ENCODE peak calls at places on chromosome 9, in four cellular contexts. One of them, this sample, is unnamed. For H3K4me1, the result is how much of the 10 kb centered on the place peaks cover.

GRCh38 chr9:130193119-130193518 is 20.9 kb downstream of the NCS1 start:
- DNase-seq in aorta: no peak
- DNase-seq in mammary epithelial cell: no peak
- DNase-seq in sigmoid colon: no peak
- DNase-seq in this sample: no peak

GRCh38 chr9:75390951-75391350 is 302.6 kb downstream of the OSTF1 start:
- DNase-seq in aorta: no peak
- DNase-seq in mammary epithelial cell: no peak
- DNase-seq in sigmoid colon: no peak
- DNase-seq in this sample: no peak

GRCh38 chr9:82991684-82992083 is 71.3 kb downstream of the RASEF start:
- DNase-seq in aorta: no peak
- DNase-seq in mammary epithelial cell: no peak
- DNase-seq in sigmoid colon: no peak
- DNase-seq in this sample: peak

GRCh38 chr9:81619353-81620008 is 69.9 kb downstream of the TLE1 start:
- DNase-seq in aorta: no peak
- DNase-seq in mammary epithelial cell: no peak
- DNase-seq in sigmoid colon: no peak
- DNase-seq in this sample: no peak

GRCh38 chr9:118522093-118523028 is 818.2 kb downstream of the TLR4 start:
- DNase-seq in aorta: peak
- DNase-seq in mammary epithelial cell: peak
- DNase-seq in sigmoid colon: no peak
- DNase-seq in this sample: peak

GRCh38 chr9:129562917-129563316 is 58.0 kb downstream of the C9orf50 start:
- DNase-seq in aorta: no peak
- DNase-seq in mammary epithelial cell: no peak
- DNase-seq in sigmoid colon: no peak
- DNase-seq in this sample: no peak

GRCh38 chr9:137140151-137141012 is 1.4 kb downstream of the GRIN1 start:
- DNase-seq in aorta: no peak
- DNase-seq in mammary epithelial cell: no peak
- DNase-seq in sigmoid colon: no peak
- DNase-seq in this sample: no peak

GRCh38 chr9:96418920-96419690 is 935 bp upstream of the ZNF367 start:
- DNase-seq in aorta: peak
- DNase-seq in mammary epithelial cell: peak
- DNase-seq in sigmoid colon: peak
- DNase-seq in this sample: peak

GRCh38 chr9:2418619-2419018 is 203.0 kb upstream of the VLDLR start:
- DNase-seq in aorta: no peak
- DNase-seq in mammary epithelial cell: peak
- DNase-seq in sigmoid colon: no peak
- DNase-seq in this sample: peak

GRCh38 chr9:24738421-24738961 is 192.8 kb upstream of the IZUMO3 start:
- DNase-seq in aorta: no peak
- DNase-seq in mammary epithelial cell: no peak
- DNase-seq in sigmoid colon: no peak
- DNase-seq in this sample: no peak

GRCh38 chr9:112041199-112041535 is 133.9 kb downstream of the SUSD1 start:
- DNase-seq in aorta: no peak
- DNase-seq in mammary epithelial cell: no peak
- DNase-seq in sigmoid colon: no peak
- DNase-seq in this sample: no peak
- H3K4me1 ChIP-seq in aorta: under half
- H3K4me1 ChIP-seq in mammary epithelial cell: half or more
- H3K4me1 ChIP-seq in sigmoid colon: under half
- H3K4me1 ChIP-seq in this sample: under half

GRCh38 chr9:131661954-131662621 is 77.8 kb downstream of the RAPGEF1 start:
- DNase-seq in aorta: no peak
- DNase-seq in mammary epithelial cell: no peak
- DNase-seq in sigmoid colon: no peak
- DNase-seq in this sample: no peak

GRCh38 chr9:131658753-131659129 is 81.1 kb downstream of the RAPGEF1 start:
- DNase-seq in aorta: no peak
- DNase-seq in mammary epithelial cell: no peak
- DNase-seq in sigmoid colon: no peak
- DNase-seq in this sample: no peak

GRCh38 chr9:131663288-131663687 is 76.6 kb downstream of the RAPGEF1 start:
- DNase-seq in aorta: no peak
- DNase-seq in mammary epithelial cell: no peak
- DNase-seq in sigmoid colon: no peak
- DNase-seq in this sample: no peak

GRCh38 chr9:131657890-131658752 is 81.8 kb downstream of the RAPGEF1 start:
- DNase-seq in aorta: no peak
- DNase-seq in mammary epithelial cell: peak
- DNase-seq in sigmoid colon: no peak
- DNase-seq in this sample: no peak

DNA sequence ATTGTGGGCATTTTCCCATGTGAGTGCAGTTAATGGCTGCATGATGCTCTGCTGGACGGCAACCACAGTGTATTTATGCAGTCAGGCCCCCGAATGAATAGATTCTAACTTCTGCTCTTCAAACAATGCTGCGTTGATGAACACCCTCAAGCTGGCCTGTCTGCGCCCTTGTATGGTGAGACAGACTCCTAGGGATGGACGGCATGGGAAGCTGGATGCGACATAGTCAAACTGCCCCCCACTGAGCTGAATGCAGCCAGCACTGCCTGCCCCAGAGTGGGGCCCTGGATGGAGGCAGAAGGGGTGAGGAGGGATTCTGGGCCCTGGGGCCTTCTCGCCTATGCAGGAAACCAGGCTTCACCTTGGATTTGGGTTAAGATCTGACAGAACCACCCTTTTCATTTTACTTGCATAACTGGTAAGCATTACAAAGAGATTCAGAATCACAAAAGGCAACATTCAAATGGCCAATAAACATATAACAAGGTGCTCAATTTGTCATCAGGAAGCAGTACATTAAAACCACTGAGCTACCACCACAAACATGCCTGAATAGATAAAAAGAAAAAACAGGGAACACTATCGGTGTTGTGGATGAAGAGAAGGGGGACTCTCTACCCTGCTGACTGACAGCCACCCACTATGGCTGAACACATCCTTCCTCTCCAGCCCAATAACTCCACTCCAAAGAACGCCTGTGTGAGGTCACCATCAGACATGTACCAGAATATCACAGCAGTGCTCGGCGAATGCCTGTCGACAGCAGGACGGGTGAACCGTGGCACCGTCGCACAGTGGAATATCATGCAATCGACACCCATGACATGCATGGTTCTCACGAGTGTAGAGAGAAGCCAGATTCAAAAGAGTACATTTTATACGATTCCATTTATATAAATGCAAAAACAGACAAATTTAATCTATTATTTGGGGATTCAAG is 79.1 kb downstream of the RAPGEF1 start:
- DNase-seq in aorta: no peak
- DNase-seq in mammary epithelial cell: no peak
- DNase-seq in sigmoid colon: no peak
- DNase-seq in this sample: peak
- H3K4me1 ChIP-seq in aorta: under half
- H3K4me1 ChIP-seq in mammary epithelial cell: under half
- H3K4me1 ChIP-seq in sigmoid colon: under half
- H3K4me1 ChIP-seq in this sample: under half

GRCh38 chr9:38018964-38019602 is 49.9 kb downstream of the SHB start:
- DNase-seq in aorta: no peak
- DNase-seq in mammary epithelial cell: peak
- DNase-seq in sigmoid colon: peak
- DNase-seq in this sample: no peak
- H3K4me1 ChIP-seq in aorta: under half
- H3K4me1 ChIP-seq in mammary epithelial cell: half or more
- H3K4me1 ChIP-seq in sigmoid colon: under half
- H3K4me1 ChIP-seq in this sample: half or more

DNA sequence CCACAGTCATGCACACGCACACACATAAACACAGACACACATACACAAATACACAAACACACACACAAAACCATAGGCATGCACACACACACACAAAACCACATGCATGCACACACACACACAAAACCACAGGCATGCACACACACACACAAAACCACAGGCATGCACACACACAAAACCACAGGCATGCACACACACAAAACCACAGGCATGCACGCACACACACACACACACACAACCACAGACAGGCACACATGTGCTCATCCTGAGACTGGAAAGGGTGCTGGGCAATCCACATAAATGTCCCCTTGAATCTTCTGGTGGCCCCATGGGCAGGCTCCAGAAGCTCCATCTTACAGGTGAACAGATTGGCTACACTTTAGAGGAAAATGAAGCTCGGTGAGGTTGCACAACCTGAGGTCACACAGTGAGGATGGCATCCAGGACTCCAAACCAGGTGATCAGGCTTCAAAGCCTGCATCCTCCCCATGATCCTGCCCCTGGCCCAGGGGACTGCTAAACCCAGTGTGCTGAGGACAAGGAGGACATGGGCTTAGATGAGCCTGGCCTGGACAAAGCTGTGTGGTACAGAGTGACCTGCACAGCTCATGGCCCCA is 144.8 kb downstream of the GADD45G start:
- DNase-seq in aorta: no peak
- DNase-seq in mammary epithelial cell: no peak
- DNase-seq in sigmoid colon: no peak
- DNase-seq in this sample: no peak
- H3K4me1 ChIP-seq in aorta: under half
- H3K4me1 ChIP-seq in mammary epithelial cell: under half
- H3K4me1 ChIP-seq in sigmoid colon: under half
- H3K4me1 ChIP-seq in this sample: under half

GRCh38 chr9:20559236-20559896 is 62.9 kb downstream of the MLLT3 start:
- DNase-seq in aorta: no peak
- DNase-seq in mammary epithelial cell: peak
- DNase-seq in sigmoid colon: no peak
- DNase-seq in this sample: no peak

GRCh38 chr9:20553750-20554149 is 68.5 kb downstream of the MLLT3 start:
- DNase-seq in aorta: no peak
- DNase-seq in mammary epithelial cell: no peak
- DNase-seq in sigmoid colon: no peak
- DNase-seq in this sample: no peak

GRCh38 chr9:20558609-20559016 is 63.7 kb downstream of the MLLT3 start:
- DNase-seq in aorta: no peak
- DNase-seq in mammary epithelial cell: peak
- DNase-seq in sigmoid colon: no peak
- DNase-seq in this sample: no peak

GRCh38 chr9:20557890-20558608 is 64.2 kb downstream of the MLLT3 start:
- DNase-seq in aorta: no peak
- DNase-seq in mammary epithelial cell: no peak
- DNase-seq in sigmoid colon: no peak
- DNase-seq in this sample: no peak

GRCh38 chr9:20557286-20557685 is 65.0 kb downstream of the MLLT3 start:
- DNase-seq in aorta: no peak
- DNase-seq in mammary epithelial cell: no peak
- DNase-seq in sigmoid colon: no peak
- DNase-seq in this sample: no peak
- H3K4me1 ChIP-seq in aorta: under half
- H3K4me1 ChIP-seq in mammary epithelial cell: under half
- H3K4me1 ChIP-seq in sigmoid colon: under half
- H3K4me1 ChIP-seq in this sample: under half

DNA sequence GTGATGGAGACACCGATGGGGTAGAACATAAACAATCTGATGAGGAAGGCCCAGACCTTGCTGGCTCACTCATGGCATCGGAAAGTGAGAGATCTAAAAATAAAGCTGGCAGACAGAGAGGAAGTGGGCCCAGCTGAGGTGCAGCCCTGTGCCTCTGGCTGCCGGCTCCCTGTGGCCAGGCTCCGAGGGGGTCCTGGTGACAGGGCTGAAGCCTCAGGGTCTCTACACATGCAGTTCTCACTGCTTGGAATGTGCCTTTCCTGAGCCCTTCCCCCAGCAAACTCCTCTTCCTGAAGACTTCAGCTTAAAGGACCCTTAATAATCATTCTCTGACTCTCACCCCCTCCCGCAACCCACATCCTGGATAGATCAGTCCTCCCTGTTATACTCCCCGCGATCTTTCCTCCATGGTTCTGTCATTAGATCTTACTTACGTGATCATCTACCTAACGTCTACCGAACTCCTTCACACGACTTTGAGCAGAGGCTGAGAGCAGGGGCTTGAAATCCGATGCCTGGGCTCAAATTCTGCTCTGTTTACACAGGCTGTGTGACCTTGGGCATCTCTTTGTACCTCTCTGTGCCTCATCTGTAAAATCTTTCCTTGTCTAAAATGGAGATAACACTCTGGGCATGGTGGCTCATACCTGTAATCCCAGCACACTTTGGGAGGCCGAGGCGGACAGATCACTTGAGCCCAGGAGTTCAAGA is 33.1 kb upstream of the CRB2 start:
- DNase-seq in aorta: no peak
- DNase-seq in mammary epithelial cell: no peak
- DNase-seq in sigmoid colon: no peak
- DNase-seq in this sample: no peak
- H3K4me1 ChIP-seq in aorta: under half
- H3K4me1 ChIP-seq in mammary epithelial cell: under half
- H3K4me1 ChIP-seq in sigmoid colon: under half
- H3K4me1 ChIP-seq in this sample: under half